ENCODE peak calls at places on chromosomes 5 and 9, in seven cellular contexts. I is brain microvascular endothelial cell; M is gastrocnemius medialis; G is AG04449; U is RWPE1; K is lung; R is activated CD8-positive, alpha-beta T cell treated with anti-CD3 and anti-CD28 coated beads for 36 hours. P is an unnamed sample.
A peak's percentile ranks its signal among the peaks of the same experiment; 100 is the strongest.

GRCh38 chr5:180354966-180355365 is 1.8 kb upstream of the GFPT2 start:
- DNase-seq in I (no peak), M (no peak), G (no peak), U (no peak), K (no peak), R (no peak), P (no peak)

GRCh38 chr5:64767959-64768357 is 533 bp downstream of the SREK1IP1 start:
- DNase-seq in I (peak; percentile 6), M (no peak), G (no peak), U (no peak), K (no peak), R (peak; percentile 39), P (no peak)

GRCh38 chr5:24110019-24110615 is 534.7 kb downstream of the CDH10 start:
- DNase-seq in I (no peak), M (no peak), G (no peak), U (peak; percentile 49), K (no peak), R (no peak), P (no peak)

GRCh38 chr9:113986931-113987330 is 91.2 kb downstream of the AMBP start:
- DNase-seq in I (no peak), M (no peak), G (no peak), U (no peak), K (no peak), R (no peak), P (no peak)

GRCh38 chr9:128105538-128106175 is 21.9 kb downstream of the PTGES2 start:
- DNase-seq in I (no peak), M (peak; percentile 25), G (no peak), U (no peak), K (no peak), R (no peak), P (no peak)

GRCh38 chr9:92278117-92278516 is 15.4 kb downstream of the IARS1 start:
- DNase-seq in I (peak; percentile 41), M (no peak), G (peak; percentile 41), U (no peak), K (no peak), R (no peak), P (no peak)

GRCh38 chr9:88544245-88544644 is 9.3 kb downstream of the NXNL2 start:
- DNase-seq in I (no peak), M (no peak), G (no peak), U (peak; percentile 41), K (no peak), R (no peak), P (peak; percentile 29)

GRCh38 chr5:180251141-180251540 is 40.7 kb downstream of the MAPK9 start:
- DNase-seq in I (no peak), M (no peak), G (no peak), U (no peak), K (no peak), R (no peak), P (no peak)

GRCh38 chr9:32251539-32251938 is 132.9 kb upstream of the ACO1 start:
- DNase-seq in I (peak; percentile 49), M (peak; percentile 18), G (no peak), U (peak; percentile 50), K (peak; percentile 46), R (peak; percentile 49), P (peak; percentile 41)

GRCh38 chr9:89295400-89295799 is 15.6 kb upstream of the CKS2 start:
- DNase-seq in I (no peak), M (no peak), G (no peak), U (no peak), K (no peak), R (no peak), P (no peak)

GRCh38 chr9:27407966-27408365 is 111.0 kb upstream of the EQTN start:
- DNase-seq in I (peak; percentile 77), M (no peak), G (no peak), U (peak; percentile 41), K (no peak), R (no peak), P (no peak)

GRCh38 chr5:10577371-10578291 is 13.8 kb downstream of the ANKRD33B start:
- DNase-seq in I (no peak), M (peak; percentile 45), G (no peak), U (no peak), K (no peak), R (no peak), P (no peak)

GRCh38 chr5:123147741-123148140 is 58.7 kb downstream of the PRDM6 start:
- DNase-seq in I (no peak), M (no peak), G (no peak), U (no peak), K (no peak), R (no peak), P (no peak)

GRCh38 chr5:131209506-131210191 is 38.9 kb downstream of the LYRM7 start:
- DNase-seq in I (no peak), M (no peak), G (no peak), U (no peak), K (no peak), R (peak; percentile 74), P (no peak)

GRCh38 chr5:78476795-78477194 is 116.4 kb downstream of the SCAMP1 start:
- DNase-seq in I (no peak), M (no peak), G (no peak), U (no peak), K (no peak), R (no peak), P (no peak)

GRCh38 chr5:78467744-78468357 is 107.4 kb downstream of the SCAMP1 start:
- DNase-seq in I (peak; percentile 12), M (no peak), G (no peak), U (peak; percentile 46), K (no peak), R (no peak), P (no peak)

GRCh38 chr5:78473747-78474146 is 113.3 kb downstream of the SCAMP1 start:
- DNase-seq in I (no peak), M (no peak), G (no peak), U (no peak), K (no peak), R (no peak), P (no peak)

GRCh38 chr5:78475370-78475769 is 115.0 kb downstream of the SCAMP1 start:
- DNase-seq in I (no peak), M (no peak), G (no peak), U (no peak), K (no peak), R (no peak), P (no peak)

DNA sequence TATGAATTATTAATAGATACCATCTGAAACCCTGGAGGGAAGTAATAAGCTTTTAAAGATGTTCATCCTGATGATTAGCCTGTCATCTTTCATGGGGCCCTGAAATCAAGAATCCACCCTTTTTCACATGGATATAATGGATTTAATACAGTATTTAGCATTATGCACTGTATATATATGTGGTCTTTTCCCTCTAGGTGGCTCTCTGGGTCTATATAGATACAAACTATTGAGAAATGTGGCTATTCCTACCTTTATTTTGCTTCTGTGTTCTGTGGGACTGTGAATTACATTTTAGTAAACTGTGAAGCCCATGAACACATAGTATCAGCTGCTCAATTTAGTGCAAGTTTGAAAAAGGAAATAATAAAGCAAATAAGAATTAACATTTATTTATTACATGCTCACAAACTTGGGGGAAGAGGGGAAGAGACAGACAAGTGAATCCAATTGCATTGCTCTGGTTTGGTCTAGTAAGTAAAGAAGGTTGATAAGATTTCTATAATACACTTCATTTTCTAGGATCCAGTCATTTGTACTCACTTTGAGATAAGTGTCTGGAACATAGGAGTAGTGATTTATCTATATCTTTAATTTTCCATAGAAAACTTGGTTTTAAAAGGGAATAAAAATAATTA is 112.2 kb downstream of the SCAMP1 start:
- DNase-seq in I (no peak), M (no peak), G (no peak), U (peak; percentile 38), K (no peak), R (no peak), P (no peak)
- TF ChIP-seq CTCF in I (peak; percentile 9), M (no peak), G (no peak), U (peak; percentile 75), K (no peak), R (no peak), P (no peak)

GRCh38 chr5:171850354-171850947 is 64.8 kb downstream of the SMIM23 start:
- DNase-seq in I (peak; percentile 20), M (peak; percentile 32), G (no peak), U (peak; percentile 40), K (no peak), R (no peak), P (no peak)
- TF ChIP-seq CTCF in I (peak; percentile 64), M (no peak), G (no peak), U (no peak), K (no peak), R (no peak), P (no peak)

GRCh38 chr9:13278368-13279246 is 885 bp downstream of the MPDZ start:
- DNase-seq in I (peak; percentile 87), M (peak; percentile 43), G (no peak), U (peak; percentile 22), K (peak; percentile 47), R (no peak), P (peak; percentile 26)
- TF ChIP-seq CTCF in I (peak; percentile 41), M (peak; percentile 19), G (peak; percentile 33), U (no peak), K (no peak), R (no peak), P (no peak)

GRCh38 chr5:177554474-177555111 is at the start of gene FAM193B:
- DNase-seq in I (peak; percentile 89), M (peak; percentile 91), G (no peak), U (peak; percentile 99), K (peak; percentile 95), R (peak; percentile 97), P (peak; percentile 95)
- TF ChIP-seq CTCF in I (peak; percentile 48), M (peak; percentile 32), G (peak; percentile 22), U (peak; percentile 45), K (no peak), R (no peak), P (no peak)

DNA sequence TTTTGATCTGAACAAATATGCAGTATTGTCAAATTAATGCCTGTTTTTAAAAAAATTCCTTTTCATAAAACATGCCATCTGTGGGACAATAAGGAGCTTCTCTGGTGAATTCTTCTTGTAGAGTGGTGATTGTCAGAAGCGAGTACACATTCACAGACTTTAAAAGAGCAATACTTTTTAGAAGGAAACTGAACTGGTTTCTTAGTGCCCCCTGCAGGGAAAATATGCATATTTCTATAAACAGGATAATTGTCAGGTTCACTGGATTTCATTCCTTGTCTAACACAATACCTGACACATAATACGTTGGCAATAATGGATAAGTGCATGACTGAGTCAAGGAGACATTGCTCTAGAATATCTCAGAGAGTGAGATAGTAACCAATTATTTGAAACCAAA is 133.7 kb downstream of the KIF4B start:
- DNase-seq in I (no peak), M (no peak), G (no peak), U (peak; percentile 22), K (no peak), R (no peak), P (no peak)
- TF ChIP-seq CTCF in I (peak; percentile 35), M (peak; percentile 14), G (no peak), U (peak; percentile 22), K (no peak), R (peak; percentile 29), P (no peak)

DNA sequence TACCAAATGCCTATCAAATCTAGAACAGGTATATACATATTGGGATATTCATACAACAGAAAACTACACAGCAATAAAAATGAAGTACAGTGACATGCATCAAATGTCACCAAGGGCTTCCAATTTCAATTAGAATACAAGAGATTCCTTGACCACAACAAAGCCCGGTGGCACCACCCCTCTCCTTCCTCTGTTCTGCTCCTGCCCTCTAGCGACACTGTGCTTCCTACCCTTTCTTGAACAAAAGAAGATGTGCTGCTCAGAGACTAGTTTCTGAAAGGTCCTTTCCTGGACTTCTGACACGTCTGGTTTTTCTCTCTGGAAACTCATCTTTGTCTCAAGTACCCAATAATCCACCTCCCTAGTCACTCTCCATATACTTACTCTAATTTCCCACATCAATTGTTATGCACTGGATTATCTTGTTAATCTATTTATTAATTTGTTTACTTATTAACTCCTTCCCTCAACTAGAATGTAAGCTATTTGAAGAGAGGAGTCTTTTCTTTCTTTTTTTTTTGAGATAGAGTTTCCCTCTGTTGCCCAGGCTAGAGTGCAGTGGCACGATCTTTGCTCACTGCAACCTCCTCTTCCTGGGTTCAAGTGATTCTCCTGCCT is 70.4 kb upstream of the CTSV start:
- DNase-seq in I (peak; percentile 35), M (peak; percentile 40), G (no peak), U (peak; percentile 64), K (no peak), R (peak; percentile 73), P (peak; percentile 70)
- TF ChIP-seq CTCF in I (peak; percentile 73), M (peak; percentile 61), G (peak; percentile 40), U (peak; percentile 90), K (peak; percentile 5), R (peak; percentile 68), P (peak; percentile 24)